ENCODE peak calls at places on chromosomes 1 and 21, in five cellular contexts. One of them, this sample, is unnamed.

GRCh38 chr1:224447251-224447650 is 12.7 kb upstream of the WDR26 start:
- DNase-seq in esophagus muscularis mucosa: no peak
- DNase-seq in uterus: peak; percentile 59
- DNase-seq in body of pancreas: no peak
- DNase-seq in prostate gland: no peak
- DNase-seq in this sample: no peak

GRCh38 chr1:112727716-112728115 is 12.6 kb upstream of the PPM1J start:
- DNase-seq in esophagus muscularis mucosa: no peak
- DNase-seq in uterus: no peak
- DNase-seq in body of pancreas: no peak
- DNase-seq in prostate gland: no peak
- DNase-seq in this sample: no peak

GRCh38 chr1:100523038-100523649 is 14.8 kb upstream of the GPR88 start:
- DNase-seq in esophagus muscularis mucosa: no peak
- DNase-seq in uterus: no peak
- DNase-seq in body of pancreas: no peak
- DNase-seq in prostate gland: no peak
- DNase-seq in this sample: no peak

GRCh38 chr21:27268290-27268689 is 301.4 kb upstream of the ADAMTS5 start:
- DNase-seq in esophagus muscularis mucosa: no peak
- DNase-seq in uterus: no peak
- DNase-seq in body of pancreas: no peak
- DNase-seq in prostate gland: no peak
- DNase-seq in this sample: no peak

GRCh38 chr1:56417636-56418035 is 161.7 kb downstream of the PLPP3 start:
- DNase-seq in esophagus muscularis mucosa: no peak
- DNase-seq in uterus: no peak
- DNase-seq in body of pancreas: no peak
- DNase-seq in prostate gland: no peak
- DNase-seq in this sample: no peak

GRCh38 chr1:160877221-160877620 is 7.8 kb downstream of the ITLN1 start:
- DNase-seq in esophagus muscularis mucosa: no peak
- DNase-seq in uterus: no peak
- DNase-seq in body of pancreas: no peak
- DNase-seq in prostate gland: no peak
- DNase-seq in this sample: no peak

GRCh38 chr1:55073187-55073916 is 34.0 kb downstream of the PCSK9 start:
- DNase-seq in esophagus muscularis mucosa: peak; percentile 31
- DNase-seq in uterus: no peak
- DNase-seq in body of pancreas: no peak
- DNase-seq in prostate gland: no peak
- DNase-seq in this sample: no peak

GRCh38 chr1:26276432-26276838 is 3.5 kb upstream of the SH3BGRL3 start:
- DNase-seq in esophagus muscularis mucosa: no peak
- DNase-seq in uterus: no peak
- DNase-seq in body of pancreas: no peak
- DNase-seq in prostate gland: no peak
- DNase-seq in this sample: peak; percentile 50

GRCh38 chr1:69196071-69196470 is 371.7 kb upstream of the LRRC7 start:
- DNase-seq in esophagus muscularis mucosa: no peak
- DNase-seq in uterus: no peak
- DNase-seq in body of pancreas: no peak
- DNase-seq in prostate gland: no peak
- DNase-seq in this sample: no peak

GRCh38 chr21:44844256-44844655 is 26.4 kb upstream of the SUMO3 start:
- DNase-seq in esophagus muscularis mucosa: no peak
- DNase-seq in uterus: no peak
- DNase-seq in body of pancreas: no peak
- DNase-seq in prostate gland: no peak
- DNase-seq in this sample: no peak

GRCh38 chr1:9143250-9143649 is 14.3 kb upstream of the GPR157 start:
- DNase-seq in esophagus muscularis mucosa: no peak
- DNase-seq in uterus: no peak
- DNase-seq in body of pancreas: no peak
- DNase-seq in prostate gland: no peak
- DNase-seq in this sample: no peak

GRCh38 chr1:2212542-2213491 is 15.3 kb upstream of the SKI start:
- DNase-seq in esophagus muscularis mucosa: peak; percentile 97
- DNase-seq in uterus: peak; percentile 96
- DNase-seq in body of pancreas: peak; percentile 93
- DNase-seq in prostate gland: peak; percentile 73
- DNase-seq in this sample: peak; percentile 73

GRCh38 chr1:54996869-54997710 is 1.6 kb upstream of the BSND start:
- DNase-seq in esophagus muscularis mucosa: no peak
- DNase-seq in uterus: no peak
- DNase-seq in body of pancreas: no peak
- DNase-seq in prostate gland: no peak
- DNase-seq in this sample: no peak

GRCh38 chr21:39108291-39109162 is 74.7 kb downstream of the PSMG1 start:
- DNase-seq in esophagus muscularis mucosa: no peak
- DNase-seq in uterus: no peak
- DNase-seq in body of pancreas: no peak
- DNase-seq in prostate gland: no peak
- DNase-seq in this sample: no peak

GRCh38 chr1:110328274-110328673 is 10.9 kb upstream of the RBM15 start:
- DNase-seq in esophagus muscularis mucosa: no peak
- DNase-seq in uterus: no peak
- DNase-seq in body of pancreas: no peak
- DNase-seq in prostate gland: no peak
- DNase-seq in this sample: no peak

GRCh38 chr1:165352109-165352441 is 4.4 kb downstream of the LMX1A start:
- DNase-seq in esophagus muscularis mucosa: no peak
- DNase-seq in uterus: no peak
- DNase-seq in body of pancreas: no peak
- DNase-seq in prostate gland: no peak
- DNase-seq in this sample: no peak

GRCh38 chr1:47842228-47842627 is 155.0 kb downstream of the TRABD2B start:
- DNase-seq in esophagus muscularis mucosa: no peak
- DNase-seq in uterus: no peak
- DNase-seq in body of pancreas: no peak
- DNase-seq in prostate gland: no peak
- DNase-seq in this sample: no peak

GRCh38 chr1:48677306-48678287 is 99.1 kb downstream of the BEND5 start:
- DNase-seq in esophagus muscularis mucosa: no peak
- DNase-seq in uterus: peak; percentile 19
- DNase-seq in body of pancreas: peak; percentile 78
- DNase-seq in prostate gland: peak; percentile 71
- DNase-seq in this sample: peak; percentile 93

GRCh38 chr1:32695098-32695904 is 7.3 kb downstream of the SYNC start:
- DNase-seq in esophagus muscularis mucosa: no peak
- DNase-seq in uterus: peak; percentile 36
- DNase-seq in body of pancreas: peak; percentile 82
- DNase-seq in prostate gland: no peak
- DNase-seq in this sample: peak; percentile 70

GRCh38 chr1:81584398-81584797 is 216.3 kb upstream of the ADGRL2 start:
- DNase-seq in esophagus muscularis mucosa: no peak
- DNase-seq in uterus: no peak
- DNase-seq in body of pancreas: no peak
- DNase-seq in prostate gland: no peak
- DNase-seq in this sample: no peak

GRCh38 chr1:11730429-11730861 is 5.5 kb upstream of the AGTRAP start:
- DNase-seq in esophagus muscularis mucosa: no peak
- DNase-seq in uterus: no peak
- DNase-seq in body of pancreas: no peak
- DNase-seq in prostate gland: peak; percentile 44
- DNase-seq in this sample: no peak

GRCh38 chr1:51960262-51960661 is 30.2 kb downstream of the RAB3B start:
- DNase-seq in esophagus muscularis mucosa: no peak
- DNase-seq in uterus: no peak
- DNase-seq in body of pancreas: peak; percentile 27
- DNase-seq in prostate gland: no peak
- DNase-seq in this sample: no peak

GRCh38 chr1:228198977-228199590 is 8.8 kb upstream of the OBSCN start:
- DNase-seq in esophagus muscularis mucosa: no peak
- DNase-seq in uterus: no peak
- DNase-seq in body of pancreas: no peak
- DNase-seq in prostate gland: no peak
- DNase-seq in this sample: no peak

GRCh38 chr1:103146143-103146542 is 37.8 kb upstream of the COL11A1 start:
- DNase-seq in esophagus muscularis mucosa: no peak
- DNase-seq in uterus: no peak
- DNase-seq in body of pancreas: no peak
- DNase-seq in prostate gland: no peak
- DNase-seq in this sample: no peak

GRCh38 chr1:183515002-183515689 is 42.8 kb downstream of the SMG7 start:
- DNase-seq in esophagus muscularis mucosa: no peak
- DNase-seq in uterus: no peak
- DNase-seq in body of pancreas: no peak
- DNase-seq in prostate gland: no peak
- DNase-seq in this sample: no peak

GRCh38 chr1:52436817-52437216 is 32.4 kb downstream of the PRPF38A start:
- DNase-seq in esophagus muscularis mucosa: no peak
- DNase-seq in uterus: no peak
- DNase-seq in body of pancreas: no peak
- DNase-seq in prostate gland: no peak
- DNase-seq in this sample: no peak

GRCh38 chr1:8211620-8212442 is 106.1 kb upstream of the SLC45A1 start:
- DNase-seq in esophagus muscularis mucosa: no peak
- DNase-seq in uterus: no peak
- DNase-seq in body of pancreas: no peak
- DNase-seq in prostate gland: no peak
- DNase-seq in this sample: no peak

GRCh38 chr1:163195728-163196448 is 6.8 kb downstream of the RGS5 start:
- DNase-seq in esophagus muscularis mucosa: no peak
- DNase-seq in uterus: no peak
- DNase-seq in body of pancreas: no peak
- DNase-seq in prostate gland: no peak
- DNase-seq in this sample: no peak

GRCh38 chr1:242556276-242556675 is 31.8 kb upstream of the PLD5 start:
- DNase-seq in esophagus muscularis mucosa: no peak
- DNase-seq in uterus: no peak
- DNase-seq in body of pancreas: no peak
- DNase-seq in prostate gland: no peak
- DNase-seq in this sample: no peak

GRCh38 chr1:159949891-159950480 is 4.1 kb downstream of the SLAMF9 start:
- DNase-seq in esophagus muscularis mucosa: no peak
- DNase-seq in uterus: no peak
- DNase-seq in body of pancreas: no peak
- DNase-seq in prostate gland: no peak
- DNase-seq in this sample: peak; percentile 36

GRCh38 chr1:109254621-109255096 is 5.3 kb downstream of the CELSR2 start:
- DNase-seq in esophagus muscularis mucosa: no peak
- DNase-seq in uterus: no peak
- DNase-seq in body of pancreas: no peak
- DNase-seq in prostate gland: no peak
- DNase-seq in this sample: no peak

GRCh38 chr1:109251277-109252166 is 2.2 kb downstream of the CELSR2 start:
- DNase-seq in esophagus muscularis mucosa: no peak
- DNase-seq in uterus: no peak
- DNase-seq in body of pancreas: no peak
- DNase-seq in prostate gland: no peak
- DNase-seq in this sample: peak; percentile 36

GRCh38 chr1:109253803-109254620 is 4.7 kb downstream of the CELSR2 start:
- DNase-seq in esophagus muscularis mucosa: no peak
- DNase-seq in uterus: no peak
- DNase-seq in body of pancreas: no peak
- DNase-seq in prostate gland: no peak
- DNase-seq in this sample: no peak

GRCh38 chr1:109252167-109252892 is 3.0 kb downstream of the CELSR2 start:
- DNase-seq in esophagus muscularis mucosa: no peak
- DNase-seq in uterus: no peak
- DNase-seq in body of pancreas: no peak
- DNase-seq in prostate gland: no peak
- DNase-seq in this sample: no peak

GRCh38 chr1:109252893-109253802 is 3.8 kb downstream of the CELSR2 start:
- DNase-seq in esophagus muscularis mucosa: no peak
- DNase-seq in uterus: no peak
- DNase-seq in body of pancreas: peak; percentile 42
- DNase-seq in prostate gland: peak; percentile 78
- DNase-seq in this sample: no peak
- TF ChIP-seq POLR2A in esophagus muscularis mucosa: no peak
- TF ChIP-seq POLR2A in uterus: peak; percentile 29
- TF ChIP-seq POLR2A in body of pancreas: no peak
- TF ChIP-seq POLR2A in prostate gland: peak; percentile 53
- TF ChIP-seq POLR2A in this sample: no peak

GRCh38 chr1:232950919-232951579 is 638 bp downstream of the NTPCR start:
- DNase-seq in esophagus muscularis mucosa: no peak
- DNase-seq in uterus: no peak
- DNase-seq in body of pancreas: no peak
- DNase-seq in prostate gland: peak; percentile 9
- DNase-seq in this sample: no peak
- H3K27ac ChIP-seq in esophagus muscularis mucosa: peak overlapping the region; percentile 84
- H3K27ac ChIP-seq in uterus: peak overlapping the region; percentile 84
- H3K27ac ChIP-seq in body of pancreas: peak overlapping the region; percentile 85
- H3K27ac ChIP-seq in prostate gland: peak overlapping the region; percentile 79
- H3K27ac ChIP-seq in this sample: peak overlapping the region; percentile 53

GRCh38 chr1:28577052-28577678 is 14.9 kb upstream of the RAB42 start:
- DNase-seq in esophagus muscularis mucosa: no peak
- DNase-seq in uterus: no peak
- DNase-seq in body of pancreas: no peak
- DNase-seq in prostate gland: no peak
- DNase-seq in this sample: no peak
- TF ChIP-seq POLR2A in esophagus muscularis mucosa: no peak
- TF ChIP-seq POLR2A in uterus: no peak
- TF ChIP-seq POLR2A in body of pancreas: no peak
- TF ChIP-seq POLR2A in prostate gland: no peak
- TF ChIP-seq POLR2A in this sample: no peak

GRCh38 chr1:13807213-13807612 is 107.2 kb downstream of the PRDM2 start:
- DNase-seq in esophagus muscularis mucosa: no peak
- DNase-seq in uterus: no peak
- DNase-seq in body of pancreas: peak; percentile 57
- DNase-seq in prostate gland: peak; percentile 63
- DNase-seq in this sample: no peak

GRCh38 chr1:13803546-13804239 is 103.7 kb downstream of the PRDM2 start:
- DNase-seq in esophagus muscularis mucosa: no peak
- DNase-seq in uterus: no peak
- DNase-seq in body of pancreas: no peak
- DNase-seq in prostate gland: no peak
- DNase-seq in this sample: no peak

GRCh38 chr1:13806108-13806507 is 106.1 kb downstream of the PRDM2 start:
- DNase-seq in esophagus muscularis mucosa: no peak
- DNase-seq in uterus: no peak
- DNase-seq in body of pancreas: no peak
- DNase-seq in prostate gland: no peak
- DNase-seq in this sample: no peak

GRCh38 chr1:13804240-13804633 is 104.2 kb downstream of the PRDM2 start:
- DNase-seq in esophagus muscularis mucosa: no peak
- DNase-seq in uterus: no peak
- DNase-seq in body of pancreas: no peak
- DNase-seq in prostate gland: no peak
- DNase-seq in this sample: no peak

GRCh38 chr1:13805431-13805830 is 105.4 kb downstream of the PRDM2 start:
- DNase-seq in esophagus muscularis mucosa: no peak
- DNase-seq in uterus: no peak
- DNase-seq in body of pancreas: no peak
- DNase-seq in prostate gland: no peak
- DNase-seq in this sample: no peak
- H3K27ac ChIP-seq in esophagus muscularis mucosa: no peak overlapping the region
- H3K27ac ChIP-seq in uterus: no peak overlapping the region
- H3K27ac ChIP-seq in body of pancreas: no peak overlapping the region
- H3K27ac ChIP-seq in prostate gland: no peak overlapping the region
- H3K27ac ChIP-seq in this sample: no peak overlapping the region

This sample was measured in right lobe of liver.